ENCODE peak calls at places on chromosome 3, in five cellular contexts. V, U, L, H and G are unnamed samples.

GRCh38 chr3:33269385-33269784 is 7.9 kb upstream of the FBXL2 start:
- DNase-seq in V (no peak), U (no peak), L (no peak), H (no peak), G (no peak)

GRCh38 chr3:129627350-129628168 is 21.1 kb upstream of the PLXND1 start:
- DNase-seq in V (peak), U (peak), L (peak), H (peak), G (peak)

GRCh38 chr3:31213869-31214486 is 318.7 kb upstream of the STT3B start:
- DNase-seq in V (no peak), U (no peak), L (no peak), H (no peak), G (no peak)

GRCh38 chr3:54262541-54262940 is 140.2 kb downstream of the CACNA2D3 start:
- DNase-seq in V (no peak), U (no peak), L (no peak), H (no peak), G (no peak)

GRCh38 chr3:185280572-185281365 is 26.9 kb upstream of the EHHADH start:
- DNase-seq in V (no peak), U (peak), L (peak), H (peak), G (no peak)

GRCh38 chr3:179068779-179069530 is 2.7 kb downstream of the ZMAT3 start:
- DNase-seq in V (no peak), U (no peak), L (no peak), H (no peak), G (peak)

GRCh38 chr3:43215138-43215537 is 71.2 kb upstream of the SNRK start:
- DNase-seq in V (no peak), U (no peak), L (no peak), H (no peak), G (no peak)

GRCh38 chr3:52446631-52447511 is 2.0 kb upstream of the SEMA3G start:
- DNase-seq in V (peak), U (peak), L (peak), H (peak), G (peak)

GRCh38 chr3:164897335-164897734 is 181.0 kb downstream of the SI start:
- DNase-seq in V (no peak), U (no peak), L (no peak), H (no peak), G (no peak)

GRCh38 chr3:140378571-140379340 is 299.1 kb upstream of the TRIM42 start:
- DNase-seq in V (no peak), U (no peak), L (no peak), H (no peak), G (no peak)

GRCh38 chr3:171351676-171352075 is 108.5 kb downstream of the TNIK start:
- DNase-seq in V (no peak), U (no peak), L (peak), H (peak), G (no peak)

GRCh38 chr3:66437341-66437929 is 63.4 kb downstream of the LRIG1 start:
- DNase-seq in V (no peak), U (no peak), L (no peak), H (no peak), G (no peak)

GRCh38 chr3:157669403-157669802 is 166.2 kb upstream of the VEPH1 start:
- DNase-seq in V (no peak), U (no peak), L (no peak), H (no peak), G (no peak)

GRCh38 chr3:165462616-165463334 is 266.6 kb upstream of the SLITRK3 start:
- DNase-seq in V (no peak), U (no peak), L (no peak), H (no peak), G (no peak)

GRCh38 chr3:160369784-160370183 is 29.2 kb downstream of the IFT80 start:
- DNase-seq in V (no peak), U (no peak), L (no peak), H (no peak), G (no peak)

GRCh38 chr3:46375214-46375613 is 4.5 kb downstream of the CCR5 start:
- DNase-seq in V (no peak), U (no peak), L (no peak), H (no peak), G (no peak)

GRCh38 chr3:46374755-46375154 is 4.0 kb downstream of the CCR5 start:
- DNase-seq in V (no peak), U (no peak), L (no peak), H (no peak), G (no peak)

GRCh38 chr3:46371802-46372340 is 1.1 kb downstream of the CCR5 start:
- DNase-seq in V (no peak), U (no peak), L (no peak), H (no peak), G (no peak)

GRCh38 chr3:46370784-46371183 is at the start of gene CCR5:
- DNase-seq in V (no peak), U (no peak), L (no peak), H (no peak), G (no peak)

GRCh38 chr3:46372492-46373359 is 2.0 kb downstream of the CCR5 start:
- DNase-seq in V (no peak), U (no peak), L (no peak), H (peak), G (no peak)
- TF ChIP-seq CTCF in V (peak), U (peak), L (peak), H (peak), G (no peak)

DNA sequence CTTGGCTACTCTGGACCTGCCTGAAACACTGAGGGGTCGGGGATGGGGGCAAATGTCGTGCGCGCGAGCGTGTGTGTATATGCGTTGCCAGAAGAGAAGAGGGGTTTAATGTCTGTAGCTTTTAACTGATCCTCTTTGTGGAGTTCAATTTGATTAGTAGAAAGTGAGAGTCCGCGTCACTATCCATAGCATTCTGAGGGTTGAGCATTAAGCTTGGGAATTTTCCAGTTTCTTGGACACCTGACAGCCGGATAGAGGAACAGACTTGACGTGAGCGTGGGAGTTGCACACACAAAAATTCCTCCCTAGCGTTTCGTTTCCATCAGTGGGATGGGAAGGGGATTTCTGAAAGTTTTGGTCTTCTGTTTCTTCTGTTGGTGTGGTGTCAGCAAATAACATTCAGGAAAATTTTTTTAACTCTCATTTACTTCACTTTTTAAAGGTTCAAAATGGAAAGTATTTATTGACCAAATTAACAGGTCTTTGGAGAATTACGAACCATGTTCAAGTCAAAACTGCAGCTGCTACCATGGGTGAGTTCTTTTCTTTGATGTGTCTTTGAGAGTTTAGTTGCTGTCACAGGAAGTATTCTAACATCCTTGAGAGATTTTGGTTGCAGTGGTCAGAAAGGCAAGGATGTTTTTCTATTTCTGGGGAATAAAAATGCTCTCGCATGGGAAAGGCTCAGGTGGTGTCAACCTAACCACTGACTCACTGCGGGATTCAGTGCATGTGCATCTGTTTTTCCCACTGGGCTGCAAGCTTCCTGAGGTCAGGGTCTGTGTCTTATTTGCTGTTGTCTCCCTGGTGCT is 821 bp downstream of the POGLUT1 start:
- DNase-seq in V (no peak), U (no peak), L (no peak), H (peak), G (no peak)
- TF ChIP-seq CTCF in V (no peak), U (peak), L (no peak), H (no peak), G (no peak)

GRCh38 chr3:155859859-155860258 is 5.6 kb upstream of the SLC33A1 start:
- DNase-seq in V (no peak), U (no peak), L (no peak), H (peak), G (no peak)
- TF ChIP-seq CTCF in V (no peak), U (no peak), L (peak), H (peak), G (no peak)

DNA sequence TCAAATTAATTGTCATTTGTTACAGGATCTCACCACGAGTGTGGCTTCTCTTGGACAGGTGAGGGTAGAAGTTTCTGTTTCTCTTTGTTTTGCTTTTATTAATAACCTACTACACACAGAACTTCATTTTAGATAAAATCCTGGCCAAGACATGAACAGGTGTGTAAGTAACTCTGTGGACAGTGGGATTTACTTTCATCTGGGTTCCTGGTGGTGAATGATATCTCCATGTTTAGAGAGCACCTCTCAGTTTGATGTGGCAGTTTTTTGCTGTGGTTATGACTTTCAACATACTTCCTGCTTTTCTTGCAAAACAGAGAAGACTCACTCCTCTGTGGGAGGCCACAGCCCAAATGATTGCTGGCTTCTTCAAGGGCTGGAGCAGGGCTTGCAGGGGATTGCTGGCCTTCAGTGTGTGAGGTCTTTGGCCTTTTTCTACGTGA is 71.1 kb upstream of the XCR1 start:
- DNase-seq in V (peak), U (no peak), L (no peak), H (no peak), G (no peak)
- TF ChIP-seq CTCF in V (no peak), U (no peak), L (no peak), H (no peak), G (no peak)